ENCODE peak calls at places on chromosomes 6 and 20, in seven cellular contexts. O, F, P, Y, Q, V and T are unnamed samples.

GRCh38 chr6:41098366-41098765 is 25.6 kb downstream of the NFYA start:
- DNase-seq in Q (no peak), Y (no peak), O (no peak), V (no peak), P (no peak), F (no peak), T (no peak)

GRCh38 chr20:48634641-48635040 is 193.2 kb downstream of the PREX1 start:
- DNase-seq in O (no peak), V (no peak), Q (no peak), Y (no peak), P (no peak), F (no peak), T (no peak)

GRCh38 chr6:73580247-73581149 is 59.7 kb upstream of the EEF1A1 start:
- DNase-seq in P (peak; percentile 91), Y (peak; percentile 97), Q (peak; percentile 98), O (peak; percentile 98), F (peak; percentile 98), V (peak; percentile 94), T (peak; percentile 99)

GRCh38 chr6:106220485-106220884 is 105.1 kb downstream of the ATG5 start:
- DNase-seq in Q (no peak), F (no peak), P (no peak), V (no peak), Y (no peak), O (no peak), T (no peak)

GRCh38 chr6:79869184-79869583 is 78.2 kb downstream of the ELOVL4 start:
- DNase-seq in Y (no peak), V (no peak), Q (no peak), F (no peak), O (no peak), P (no peak), T (no peak)

GRCh38 chr6:50868466-50868865 is 49.8 kb downstream of the TFAP2B start:
- DNase-seq in P (no peak), F (no peak), Q (peak; percentile 68), V (no peak), Y (no peak), O (no peak), T (peak; percentile 65)

GRCh38 chr6:152136449-152136825 is 329.0 kb downstream of the ESR1 start:
- DNase-seq in O (no peak), Q (no peak), P (no peak), F (no peak), Y (no peak), V (no peak), T (no peak)

GRCh38 chr20:62887147-62887859 is 25.7 kb upstream of the TCFL5 start:
- DNase-seq in Y (no peak), Q (no peak), O (peak; percentile 96), F (peak; percentile 96), V (no peak), P (no peak), T (no peak)

GRCh38 chr20:25380945-25381614 is 9.6 kb downstream of the ABHD12 start:
- DNase-seq in P (no peak), O (no peak), V (no peak), Q (no peak), F (no peak), Y (no peak), T (no peak)

GRCh38 chr20:38304845-38305447 is 990 bp downstream of the BPI start:
- DNase-seq in O (peak; percentile 38), Y (peak; percentile 71), F (peak; percentile 39), P (no peak), Q (peak; percentile 50), V (peak; percentile 10), T (peak; percentile 53)

GRCh38 chr20:63876489-63877036 is 11.5 kb downstream of the TPD52L2 start:
- DNase-seq in O (no peak), F (no peak), Y (no peak), Q (no peak), P (no peak), V (no peak), T (no peak)

GRCh38 chr6:142821164-142821716 is 123.7 kb downstream of the HIVEP2 start:
- DNase-seq in P (no peak), Y (no peak), F (no peak), Q (no peak), O (no peak), V (no peak), T (no peak)

GRCh38 chr20:50099121-50099520 is 13.8 kb downstream of the UBE2V1 start:
- DNase-seq in Y (no peak), F (no peak), V (no peak), O (no peak), P (no peak), Q (peak; percentile 57), T (no peak)

GRCh38 chr6:158869604-158870417 is 50.6 kb upstream of the EZR start:
- DNase-seq in O (peak; percentile 95), Y (peak; percentile 97), F (peak; percentile 86), P (peak; percentile 59), Q (peak; percentile 99), V (peak; percentile 69), T (peak; percentile 92)

GRCh38 chr6:7978736-7979135 is 68.1 kb upstream of the TXNDC5 start:
- DNase-seq in V (no peak), F (no peak), O (no peak), Y (no peak), Q (no peak), P (peak; percentile 76), T (no peak)

GRCh38 chr6:40936810-40937209 is 102.2 kb downstream of the UNC5CL start:
- DNase-seq in Y (no peak), P (no peak), F (peak; percentile 97), V (no peak), O (peak; percentile 95), Q (no peak), T (no peak)

GRCh38 chr6:136643850-136644596 is 93.8 kb upstream of the MAP7 start:
- DNase-seq in Y (peak; percentile 92), V (peak; percentile 64), Q (peak; percentile 97), P (peak; percentile 81), O (peak; percentile 83), F (peak; percentile 81), T (peak; percentile 94)

GRCh38 chr6:129498950-129499870 is 210.8 kb downstream of the ARHGAP18 start:
- DNase-seq in Q (peak; percentile 90), Y (no peak), P (peak; percentile 62), O (peak; percentile 61), F (peak; percentile 70), V (no peak), T (peak; percentile 58)

GRCh38 chr20:52943185-52943841 is 28.8 kb upstream of the TSHZ2 start:
- DNase-seq in O (no peak), Y (no peak), Q (peak; percentile 34), V (no peak), F (peak; percentile 88), P (no peak), T (peak; percentile 19)

GRCh38 chr6:7245668-7246393 is 67.2 kb downstream of the SSR1 start:
- DNase-seq in P (no peak), Y (no peak), V (no peak), F (no peak), Q (no peak), O (no peak), T (no peak)

DNA sequence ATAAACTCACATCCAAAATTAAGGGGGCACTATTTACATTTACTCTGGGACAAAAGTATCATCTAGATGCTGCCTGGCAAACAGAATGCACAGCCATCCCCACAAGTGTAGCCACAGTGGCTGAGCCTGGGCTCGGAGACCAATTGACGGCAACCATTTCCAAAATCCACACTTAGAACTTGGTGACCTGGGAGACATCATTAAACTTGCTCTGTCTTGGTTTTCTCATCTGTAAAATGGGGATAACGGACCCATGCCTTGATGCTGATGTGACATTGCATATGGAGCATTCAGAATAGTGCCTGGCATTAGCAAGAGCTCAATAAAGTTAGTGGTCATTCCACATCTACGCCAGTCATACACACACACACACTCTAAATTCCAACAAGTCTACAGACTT is 140.0 kb upstream of the NUP153 start:
- DNase-seq in O (no peak), Y (no peak), V (no peak), Q (no peak), P (no peak), F (no peak), T (no peak)
- H3K23ac ChIP-seq in O (no peak overlapping the region), Y (no peak overlapping the region), V (no peak overlapping the region), Q (no peak overlapping the region), P (no peak overlapping the region), F (no peak overlapping the region), T (no peak overlapping the region)

GRCh38 chr6:21609881-21610329 is 16.4 kb downstream of the SOX4 start:
- DNase-seq in O (no peak), V (no peak), F (no peak), Y (peak; percentile 71), Q (peak; percentile 84), P (no peak), T (no peak)
- H3K27ac ChIP-seq in O (no peak overlapping the region), V (no peak overlapping the region), F (no peak overlapping the region), Y (no peak overlapping the region), Q (no peak overlapping the region), P (no peak overlapping the region), T (no peak overlapping the region)

DNA sequence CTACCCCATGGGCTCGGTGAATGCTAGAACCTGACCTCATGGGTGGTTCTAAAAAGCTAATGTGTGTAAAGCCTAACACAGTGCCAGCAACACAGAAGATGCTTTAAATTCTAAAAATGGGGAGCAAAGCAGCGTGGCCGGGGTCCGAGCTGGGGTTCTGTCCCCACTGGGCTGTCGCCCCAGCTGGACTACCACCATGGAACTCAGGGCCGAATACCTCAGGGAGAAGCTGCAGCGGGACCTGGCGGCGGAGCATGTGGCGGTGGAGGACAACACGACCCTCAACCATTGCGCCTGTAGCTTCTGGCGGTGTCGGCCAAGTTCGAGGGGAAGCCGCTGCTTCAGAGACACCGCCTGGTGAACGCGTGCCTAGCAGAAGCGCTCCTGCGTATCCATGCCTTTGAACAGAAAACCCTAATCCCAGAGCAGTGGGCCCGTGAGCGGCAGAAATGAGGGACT is 8.4 kb downstream of the SOX4 start:
- DNase-seq in O (no peak), Y (peak; percentile 74), P (no peak), V (no peak), Q (no peak), F (no peak), T (no peak)
- H4K8ac ChIP-seq in O (no peak overlapping the region), Y (no peak overlapping the region), P (peak overlapping the region; percentile 95), V (peak overlapping the region; percentile 4), Q (no peak overlapping the region), F (no peak overlapping the region), T (no peak overlapping the region)

GRCh38 chr6:15489563-15489962 is 173.3 kb downstream of the DTNBP1 start:
- DNase-seq in Q (no peak), F (no peak), V (no peak), O (no peak), P (no peak), Y (peak; percentile 31), T (no peak)

GRCh38 chr6:15493437-15494168 is 169.2 kb downstream of the DTNBP1 start:
- DNase-seq in P (no peak), V (no peak), O (peak; percentile 63), Y (peak; percentile 58), F (peak; percentile 70), Q (no peak), T (peak; percentile 56)

GRCh38 chr6:15490242-15491100 is 172.4 kb downstream of the DTNBP1 start:
- DNase-seq in P (no peak), F (no peak), V (no peak), Y (peak; percentile 26), O (no peak), Q (no peak), T (no peak)

GRCh38 chr6:15491986-15492269 is 170.9 kb downstream of the DTNBP1 start:
- DNase-seq in Q (no peak), F (no peak), Y (no peak), O (no peak), V (no peak), P (no peak), T (no peak)

GRCh38 chr6:15491255-15491985 is 171.4 kb downstream of the DTNBP1 start:
- DNase-seq in P (peak; percentile 47), Y (peak; percentile 62), Q (peak; percentile 85), F (peak; percentile 80), V (no peak), O (peak; percentile 78), T (peak; percentile 66)
- H3K23ac ChIP-seq in P (no peak overlapping the region), Y (no peak overlapping the region), Q (no peak overlapping the region), F (no peak overlapping the region), V (no peak overlapping the region), O (peak overlapping the region; percentile 17), T (no peak overlapping the region)